ENCODE peak calls at places on chromosomes 2 and 18, in five cellular contexts. G is neuronal stem cell, J is GM23248, W is fibroblast of lung, Z is GM23338. U is an unnamed sample. For H3K4me1, the result is how much of the 10 kb centered on the place peaks cover.

GRCh38 chr2:231191896-231192872 is 6.2 kb upstream of the ARMC9 start:
- DNase-seq in G (no peak), J (peak), W (peak), Z (peak), U (peak)

GRCh38 chr2:235999011-235999410 is 169.2 kb downstream of the GBX2 start:
- DNase-seq in G (no peak), J (no peak), W (no peak), Z (no peak), U (no peak)

GRCh38 chr18:31197676-31198075 is 35.0 kb upstream of the DSC1 start:
- DNase-seq in G (no peak), J (no peak), W (no peak), Z (no peak), U (no peak)

GRCh38 chr2:128477026-128477820 is 158.6 kb upstream of the HS6ST1 start:
- DNase-seq in G (no peak), J (no peak), W (no peak), Z (no peak), U (peak)

GRCh38 chr2:18749912-18750526 is 160.7 kb upstream of the NT5C1B start:
- DNase-seq in G (peak), J (peak), W (peak), Z (peak), U (peak)

GRCh38 chr2:39455826-39456225 is 18.7 kb upstream of the MAP4K3 start:
- DNase-seq in G (no peak), J (no peak), W (no peak), Z (no peak), U (peak)

GRCh38 chr18:72672364-72673151 is 128.4 kb upstream of the CBLN2 start:
- DNase-seq in G (peak), J (peak), W (peak), Z (peak), U (peak)

GRCh38 chr2:235511187-235511661 is 17.4 kb downstream of the AGAP1 start:
- DNase-seq in G (no peak), J (peak), W (peak), Z (no peak), U (peak)

DNA sequence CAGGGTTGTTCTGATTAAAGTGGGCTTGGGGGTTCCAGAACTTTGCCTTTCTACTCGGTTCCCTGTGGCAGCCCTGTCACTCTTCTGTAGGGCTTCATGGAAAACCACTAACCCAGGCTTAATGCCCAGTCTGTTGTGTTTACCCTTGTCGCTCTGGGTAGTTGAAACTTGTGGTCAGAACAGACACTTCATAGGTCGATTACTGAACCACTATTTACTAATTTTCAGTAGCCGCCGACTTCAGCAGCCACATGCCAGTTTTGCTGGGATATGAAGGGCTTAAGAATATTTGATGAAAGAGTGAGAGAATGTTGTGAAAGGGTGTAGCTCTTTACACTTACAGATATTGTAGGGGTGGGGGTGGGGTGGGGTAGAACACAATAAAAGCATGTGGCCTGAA is 362.3 kb downstream of the RND3 start:
- DNase-seq in G (no peak), J (no peak), W (peak), Z (no peak), U (peak)
- H3K4me2 ChIP-seq in G (no peak), J (peak), W (no peak), Z (no peak), U (peak)

DNA sequence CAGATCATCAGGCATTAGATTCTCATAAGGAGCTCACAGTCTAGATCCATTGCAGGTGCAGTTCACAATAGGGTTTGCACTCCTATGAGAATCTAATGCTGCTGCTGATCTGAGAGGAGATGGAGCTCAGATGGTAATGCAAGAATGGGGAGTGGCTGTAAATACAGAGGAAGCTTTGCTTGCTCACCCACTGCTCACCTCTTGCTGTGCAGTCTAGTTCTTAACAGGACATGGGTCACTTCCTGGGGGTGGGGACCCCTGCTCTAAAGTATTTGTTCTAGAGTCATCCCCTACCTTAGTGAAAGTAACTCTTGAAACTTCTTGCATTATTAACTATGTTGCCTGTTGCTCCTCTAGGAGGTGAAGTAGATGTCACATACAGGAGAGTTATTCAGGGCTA is 171.3 kb upstream of the PARD3B start:
- DNase-seq in G (no peak), J (no peak), W (no peak), Z (no peak), U (no peak)
- H3K4me1 ChIP-seq in G (under half), J (under half), W (under half), Z (under half), U (under half)

GRCh38 chr18:22057908-22058527 is 111.4 kb upstream of the GATA6 start:
- DNase-seq in G (no peak), J (peak), W (no peak), Z (no peak), U (no peak)
- H3K4me2 ChIP-seq in G (no peak), J (no peak), W (no peak), Z (no peak), U (no peak)

DNA sequence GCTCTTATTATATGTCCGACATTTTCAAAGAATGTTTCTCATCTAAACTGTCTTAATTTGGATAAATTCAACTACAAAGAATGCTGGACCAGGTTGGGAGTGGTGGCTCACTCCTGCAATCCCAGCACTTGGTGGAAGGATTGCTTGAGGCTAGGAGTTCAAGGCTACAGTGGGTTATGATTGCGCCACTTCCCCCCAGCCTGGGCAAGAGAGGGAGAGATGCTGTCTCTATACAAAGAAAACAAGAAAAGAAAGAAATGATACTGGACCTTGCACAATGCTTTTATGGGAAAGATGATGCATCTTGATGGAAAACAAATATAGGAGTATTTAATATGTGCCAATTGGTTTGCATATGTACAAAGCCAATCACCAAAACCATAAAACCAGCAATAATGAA is 296.7 kb downstream of the LPIN1 start:
- DNase-seq in G (no peak), J (no peak), W (no peak), Z (no peak), U (no peak)
- H3K4me1 ChIP-seq in G (under half), J (under half), W (under half), Z (under half), U (under half)

GRCh38 chr18:10950080-10950875 is 199.1 kb downstream of the PIEZO2 start:
- DNase-seq in G (no peak), J (no peak), W (no peak), Z (no peak), U (no peak)
- H3K4me2 ChIP-seq in G (no peak), J (no peak), W (no peak), Z (no peak), U (no peak)

GRCh38 chr2:239222346-239223028 is 178.3 kb downstream of the HDAC4 start:
- DNase-seq in G (no peak), J (peak), W (peak), Z (no peak), U (no peak)

GRCh38 chr2:239223029-239223329 is 177.8 kb downstream of the HDAC4 start:
- DNase-seq in G (no peak), J (peak), W (peak), Z (no peak), U (no peak)

GRCh38 chr2:239225456-239225855 is 175.4 kb downstream of the HDAC4 start:
- DNase-seq in G (no peak), J (no peak), W (no peak), Z (no peak), U (no peak)

GRCh38 chr2:239223330-239224248 is 177.2 kb downstream of the HDAC4 start:
- DNase-seq in G (no peak), J (peak), W (peak), Z (no peak), U (peak)

DNA sequence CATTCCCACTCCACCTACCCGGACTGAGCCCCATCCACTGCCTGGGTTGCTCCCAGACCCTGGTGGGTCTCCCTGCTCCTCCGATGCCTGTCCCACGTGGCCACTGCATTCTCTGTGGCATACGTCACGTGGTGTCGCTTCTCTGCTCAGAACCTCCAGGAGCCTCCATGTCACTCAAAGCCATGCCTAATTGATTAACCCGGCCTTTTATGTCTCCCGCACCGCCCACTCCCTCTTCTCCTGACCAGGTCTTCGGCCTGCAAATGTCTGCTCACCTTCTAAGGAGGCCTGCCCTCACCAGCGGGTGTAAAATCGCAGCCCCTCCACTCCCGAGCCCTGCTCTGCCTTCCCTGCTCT is 176.6 kb downstream of the HDAC4 start:
- DNase-seq in G (no peak), J (no peak), W (no peak), Z (no peak), U (no peak)
- H3K4me1 ChIP-seq in G (under half), J (half or more), W (under half), Z (under half), U (half or more)

GRCh38 chr2:85651097-85651496 is 16.9 kb downstream of the SFTPB start:
- DNase-seq in G (no peak), J (no peak), W (no peak), Z (no peak), U (no peak)
- H3K4me2 ChIP-seq in G (no peak), J (no peak), W (no peak), Z (no peak), U (no peak)

DNA sequence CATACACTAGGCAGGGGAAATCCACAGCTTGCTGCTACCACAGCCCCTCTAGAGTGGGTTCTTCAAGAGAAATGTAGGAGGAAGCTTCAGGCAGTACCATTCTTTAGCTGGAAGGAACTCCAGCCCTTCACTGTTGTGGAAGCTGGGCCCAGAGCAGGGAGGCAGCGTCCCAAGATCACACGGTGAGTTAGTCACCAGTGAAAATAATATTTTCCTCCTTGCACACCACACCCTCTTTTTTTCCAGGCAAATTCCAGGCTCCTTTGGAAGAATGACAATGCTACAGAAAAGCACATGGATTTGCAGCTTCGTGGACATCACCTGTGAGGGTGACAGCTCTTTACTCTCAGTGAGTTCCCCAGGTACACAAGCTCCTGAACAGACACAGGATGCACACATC is 157.1 kb downstream of the COL6A3 start:
- DNase-seq in G (no peak), J (peak), W (peak), Z (no peak), U (no peak)
- H3K4me1 ChIP-seq in G (under half), J (half or more), W (under half), Z (under half), U (half or more)